ENCODE peak calls at places on chromosome 2, in four cellular contexts. One of them, this sample, is unnamed.
A peak's percentile ranks its signal among the peaks of the same experiment; 100 is the strongest.

GRCh38 chr2:145957929-145958328 is 1438.0 kb upstream of the ZEB2 start:
- DNase-seq in A549: no peak
- DNase-seq in bronchial epithelial cell: peak; percentile 52
- DNase-seq in tibial artery: no peak
- DNase-seq in this sample: peak; percentile 22

GRCh38 chr2:212975333-212975732 is 176.1 kb downstream of the IKZF2 start:
- DNase-seq in A549: no peak
- DNase-seq in bronchial epithelial cell: peak; percentile 4
- DNase-seq in tibial artery: no peak
- DNase-seq in this sample: no peak

GRCh38 chr2:111522231-111522768 is 361.7 kb downstream of the ANAPC1 start:
- DNase-seq in A549: no peak
- DNase-seq in bronchial epithelial cell: no peak
- DNase-seq in tibial artery: no peak
- DNase-seq in this sample: peak; percentile 36

GRCh38 chr2:107542314-107542740 is 284.4 kb upstream of the RGPD4 start:
- DNase-seq in A549: no peak
- DNase-seq in bronchial epithelial cell: no peak
- DNase-seq in tibial artery: no peak
- DNase-seq in this sample: peak; percentile 44

GRCh38 chr2:85797959-85798358 is 44.2 kb downstream of the ATOH8 start:
- DNase-seq in A549: peak; percentile 43
- DNase-seq in bronchial epithelial cell: peak; percentile 10
- DNase-seq in tibial artery: no peak
- DNase-seq in this sample: no peak

GRCh38 chr2:231666171-231667095 is 41.9 kb upstream of the PTMA start:
- DNase-seq in A549: peak; percentile 80
- DNase-seq in bronchial epithelial cell: peak; percentile 59
- DNase-seq in tibial artery: peak; percentile 99
- DNase-seq in this sample: peak; percentile 68

GRCh38 chr2:24771905-24772586 is 21.1 kb downstream of the PTRHD1 start:
- DNase-seq in A549: no peak
- DNase-seq in bronchial epithelial cell: no peak
- DNase-seq in tibial artery: no peak
- DNase-seq in this sample: no peak

GRCh38 chr2:127080226-127080940 is 26.6 kb downstream of the BIN1 start:
- DNase-seq in A549: no peak
- DNase-seq in bronchial epithelial cell: no peak
- DNase-seq in tibial artery: no peak
- DNase-seq in this sample: no peak

GRCh38 chr2:144183744-144184143 is 336.2 kb downstream of the ZEB2 start:
- DNase-seq in A549: no peak
- DNase-seq in bronchial epithelial cell: no peak
- DNase-seq in tibial artery: no peak
- DNase-seq in this sample: peak; percentile 75

GRCh38 chr2:70029814-70030409 is 57.4 kb upstream of the PCBP1 start:
- DNase-seq in A549: no peak
- DNase-seq in bronchial epithelial cell: no peak
- DNase-seq in tibial artery: peak; percentile 90
- DNase-seq in this sample: peak; percentile 57

GRCh38 chr2:238126338-238126737 is 12.1 kb upstream of the KLHL30 start:
- DNase-seq in A549: no peak
- DNase-seq in bronchial epithelial cell: no peak
- DNase-seq in tibial artery: no peak
- DNase-seq in this sample: no peak

GRCh38 chr2:55992465-55992864 is 68.9 kb upstream of the EFEMP1 start:
- DNase-seq in A549: peak; percentile 30
- DNase-seq in bronchial epithelial cell: peak; percentile 98
- DNase-seq in tibial artery: peak; percentile 75
- DNase-seq in this sample: peak; percentile 99

GRCh38 chr2:173145454-173145853 is 69.8 kb downstream of the MAP3K20 start:
- DNase-seq in A549: no peak
- DNase-seq in bronchial epithelial cell: peak; percentile 38
- DNase-seq in tibial artery: no peak
- DNase-seq in this sample: no peak

GRCh38 chr2:231900486-231900942 is 25.7 kb downstream of the NPPC start:
- DNase-seq in A549: peak; percentile 84
- DNase-seq in bronchial epithelial cell: peak; percentile 11
- DNase-seq in tibial artery: peak; percentile 72
- DNase-seq in this sample: peak; percentile 2

GRCh38 chr2:138023298-138023697 is 59.0 kb downstream of the HNMT start:
- DNase-seq in A549: no peak
- DNase-seq in bronchial epithelial cell: no peak
- DNase-seq in tibial artery: no peak
- DNase-seq in this sample: no peak

GRCh38 chr2:205776139-205776538 is 93.8 kb downstream of the NRP2 start:
- DNase-seq in A549: no peak
- DNase-seq in bronchial epithelial cell: no peak
- DNase-seq in tibial artery: no peak
- DNase-seq in this sample: no peak

GRCh38 chr2:26251893-26252292 is 7.2 kb downstream of the HADHB start:
- DNase-seq in A549: no peak
- DNase-seq in bronchial epithelial cell: no peak
- DNase-seq in tibial artery: no peak
- DNase-seq in this sample: no peak

GRCh38 chr2:144452169-144453038 is 67.5 kb downstream of the ZEB2 start:
- DNase-seq in A549: peak; percentile 2
- DNase-seq in bronchial epithelial cell: no peak
- DNase-seq in tibial artery: no peak
- DNase-seq in this sample: no peak

GRCh38 chr2:133579295-133579694 is 11.0 kb upstream of the NCKAP5 start:
- DNase-seq in A549: no peak
- DNase-seq in bronchial epithelial cell: peak; percentile 98
- DNase-seq in tibial artery: no peak
- DNase-seq in this sample: peak; percentile 61

GRCh38 chr2:49770919-49771318 is 616.6 kb upstream of the FSHR start:
- DNase-seq in A549: no peak
- DNase-seq in bronchial epithelial cell: peak; percentile 8
- DNase-seq in tibial artery: no peak
- DNase-seq in this sample: no peak

GRCh38 chr2:224865016-224865415 is 148.9 kb upstream of the CCDC195 start:
- DNase-seq in A549: no peak
- DNase-seq in bronchial epithelial cell: no peak
- DNase-seq in tibial artery: no peak
- DNase-seq in this sample: no peak

GRCh38 chr2:6554403-6554802 is 311.3 kb downstream of the CMPK2 start:
- DNase-seq in A549: no peak
- DNase-seq in bronchial epithelial cell: no peak
- DNase-seq in tibial artery: no peak
- DNase-seq in this sample: no peak

GRCh38 chr2:101766337-101766736 is 68.8 kb downstream of the MAP4K4 start:
- DNase-seq in A549: no peak
- DNase-seq in bronchial epithelial cell: no peak
- DNase-seq in tibial artery: no peak
- DNase-seq in this sample: no peak

GRCh38 chr2:97740590-97741182 is 27.3 kb downstream of the ZAP70 start:
- DNase-seq in A549: peak; percentile 80
- DNase-seq in bronchial epithelial cell: no peak
- DNase-seq in tibial artery: peak; percentile 54
- DNase-seq in this sample: no peak

GRCh38 chr2:104871566-104872033 is 17.7 kb downstream of the POU3F3 start:
- DNase-seq in A549: no peak
- DNase-seq in bronchial epithelial cell: no peak
- DNase-seq in tibial artery: no peak
- DNase-seq in this sample: no peak
- H3K4me3 ChIP-seq in A549: no peak overlapping the region
- H3K4me3 ChIP-seq in bronchial epithelial cell: no peak overlapping the region
- H3K4me3 ChIP-seq in tibial artery: no peak overlapping the region
- H3K4me3 ChIP-seq in this sample: no peak overlapping the region

GRCh38 chr2:95295376-95295775 is 1.8 kb upstream of the KCNIP3 start:
- DNase-seq in A549: no peak
- DNase-seq in bronchial epithelial cell: no peak
- DNase-seq in tibial artery: no peak
- DNase-seq in this sample: no peak

GRCh38 chr2:95297639-95298395 is 670 bp downstream of the KCNIP3 start:
- DNase-seq in A549: no peak
- DNase-seq in bronchial epithelial cell: no peak
- DNase-seq in tibial artery: no peak
- DNase-seq in this sample: no peak

GRCh38 chr2:95296036-95296435 is 1.1 kb upstream of the KCNIP3 start:
- DNase-seq in A549: no peak
- DNase-seq in bronchial epithelial cell: no peak
- DNase-seq in tibial artery: no peak
- DNase-seq in this sample: no peak

GRCh38 chr2:95298471-95299111 is 1.4 kb downstream of the KCNIP3 start:
- DNase-seq in A549: no peak
- DNase-seq in bronchial epithelial cell: no peak
- DNase-seq in tibial artery: no peak
- DNase-seq in this sample: no peak

DNA sequence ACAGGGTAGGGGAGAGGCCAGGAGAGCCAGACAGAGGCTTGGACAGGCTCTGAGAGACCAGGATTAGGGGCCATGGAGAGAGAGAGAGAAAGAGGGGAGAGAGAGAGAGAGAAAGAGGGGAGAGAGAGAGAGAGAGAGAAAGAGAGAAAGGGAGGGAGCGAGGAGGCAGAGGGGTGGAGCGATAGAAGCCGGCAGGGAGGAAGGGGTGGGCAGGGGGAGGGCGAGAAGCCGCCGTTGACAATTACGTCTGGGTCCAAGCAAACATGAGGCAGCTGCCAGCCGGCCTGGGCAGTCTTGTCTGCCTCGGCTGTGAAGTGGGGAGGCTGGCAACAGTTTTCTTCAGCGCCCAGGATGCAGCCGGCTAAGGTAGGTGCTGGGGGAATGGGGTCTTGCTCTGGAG is at the start of gene KCNIP3:
- DNase-seq in A549: no peak
- DNase-seq in bronchial epithelial cell: no peak
- DNase-seq in tibial artery: no peak
- DNase-seq in this sample: no peak
- H3K4me3 ChIP-seq in A549: no peak within 1 kb of the TSS
- H3K4me3 ChIP-seq in bronchial epithelial cell: no peak within 1 kb of the TSS
- H3K4me3 ChIP-seq in tibial artery: no peak within 1 kb of the TSS
- H3K4me3 ChIP-seq in this sample: no peak within 1 kb of the TSS

GRCh38 chr2:197274349-197274748 is 36.2 kb downstream of the ANKRD44 start:
- DNase-seq in A549: no peak
- DNase-seq in bronchial epithelial cell: no peak
- DNase-seq in tibial artery: no peak
- DNase-seq in this sample: no peak
- H3K4me3 ChIP-seq in A549: no peak overlapping the region
- H3K4me3 ChIP-seq in bronchial epithelial cell: no peak overlapping the region
- H3K4me3 ChIP-seq in tibial artery: no peak overlapping the region
- H3K4me3 ChIP-seq in this sample: no peak overlapping the region

GRCh38 chr2:163659224-163659623 is 76.6 kb downstream of the FIGN start:
- DNase-seq in A549: no peak
- DNase-seq in bronchial epithelial cell: peak; percentile 88
- DNase-seq in tibial artery: no peak
- DNase-seq in this sample: no peak
- H3K4me3 ChIP-seq in A549: no peak overlapping the region
- H3K4me3 ChIP-seq in bronchial epithelial cell: no peak overlapping the region
- H3K4me3 ChIP-seq in tibial artery: no peak overlapping the region
- H3K4me3 ChIP-seq in this sample: no peak overlapping the region

GRCh38 chr2:11748018-11748860 is 1.8 kb downstream of the LPIN1 start:
- DNase-seq in A549: no peak
- DNase-seq in bronchial epithelial cell: no peak
- DNase-seq in tibial artery: no peak
- DNase-seq in this sample: no peak
- H3K4me3 ChIP-seq in A549: no peak overlapping the region
- H3K4me3 ChIP-seq in bronchial epithelial cell: no peak overlapping the region
- H3K4me3 ChIP-seq in tibial artery: peak overlapping the region; percentile 72
- H3K4me3 ChIP-seq in this sample: peak overlapping the region; percentile 89

GRCh38 chr2:218282173-218282991 is 9.9 kb downstream of the TMBIM1 start:
- DNase-seq in A549: no peak
- DNase-seq in bronchial epithelial cell: peak; percentile 90
- DNase-seq in tibial artery: peak; percentile 91
- DNase-seq in this sample: no peak

GRCh38 chr2:218285604-218286003 is 6.7 kb downstream of the TMBIM1 start:
- DNase-seq in A549: no peak
- DNase-seq in bronchial epithelial cell: no peak
- DNase-seq in tibial artery: peak; percentile 95
- DNase-seq in this sample: no peak

GRCh38 chr2:218286570-218287459 is 5.5 kb downstream of the TMBIM1 start:
- DNase-seq in A549: peak; percentile 91
- DNase-seq in bronchial epithelial cell: peak; percentile 97
- DNase-seq in tibial artery: peak; percentile 97
- DNase-seq in this sample: peak; percentile 94

GRCh38 chr2:218281449-218281848 is 10.9 kb downstream of the TMBIM1 start:
- DNase-seq in A549: no peak
- DNase-seq in bronchial epithelial cell: no peak
- DNase-seq in tibial artery: peak; percentile 79
- DNase-seq in this sample: no peak

DNA sequence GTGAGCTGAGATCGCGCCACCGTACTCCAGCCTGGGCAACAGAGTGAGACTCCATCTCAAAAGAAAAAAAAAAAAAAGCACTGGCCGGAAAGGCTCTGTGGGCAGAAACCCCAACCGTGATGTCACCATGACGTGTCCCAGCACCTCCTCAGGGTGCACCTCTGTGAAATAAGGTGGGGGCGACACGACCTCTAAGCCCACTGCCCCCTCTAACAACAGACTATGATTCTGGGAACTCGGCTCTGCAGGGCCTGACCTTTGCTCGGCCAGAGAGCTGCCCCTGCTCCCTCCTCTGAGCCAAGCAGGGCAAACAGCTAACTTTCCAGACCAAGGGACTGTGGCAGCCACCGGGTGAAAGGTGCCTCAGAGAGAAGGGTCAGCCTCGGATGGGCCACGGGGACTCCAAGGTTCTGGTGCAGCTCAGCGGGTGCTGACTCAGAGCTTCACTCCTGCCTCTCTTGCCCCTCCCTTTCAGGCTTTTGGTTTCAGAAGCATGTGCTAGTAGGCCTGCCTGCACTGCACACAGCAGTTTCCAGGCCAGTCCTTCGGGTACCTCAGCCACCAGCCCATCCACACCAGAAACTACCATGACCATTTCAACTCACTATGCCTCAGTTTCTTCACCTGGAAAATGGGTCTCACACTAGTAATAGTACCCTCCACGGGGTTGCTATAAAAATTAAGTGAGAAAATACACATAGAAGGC is 8.0 kb downstream of the TMBIM1 start:
- DNase-seq in A549: no peak
- DNase-seq in bronchial epithelial cell: peak; percentile 84
- DNase-seq in tibial artery: peak; percentile 87
- DNase-seq in this sample: no peak
- H3K4me3 ChIP-seq in A549: no peak overlapping the region
- H3K4me3 ChIP-seq in bronchial epithelial cell: no peak overlapping the region
- H3K4me3 ChIP-seq in tibial artery: peak overlapping the region; percentile 34
- H3K4me3 ChIP-seq in this sample: no peak overlapping the region

This sample was measured in skeletal muscle cell.